ENCODE peak calls at places on chromosomes 3 and 15, in four cellular contexts. V, H, X and O are unnamed samples.

GRCh38 chr15:44598892-44599291 is 61.9 kb downstream of the EIF3J start:
- DNase-seq in H (peak), X (no peak), V (peak), O (no peak)

GRCh38 chr3:169966951-169967915 is 626 bp downstream of the SEC62 start:
- DNase-seq in H (peak), V (peak), X (peak), O (peak)

GRCh38 chr3:106193876-106194275 is 325.1 kb upstream of the CBLB start:
- DNase-seq in H (no peak), X (no peak), V (peak), O (no peak)

GRCh38 chr15:81909229-81910087 is 136.4 kb downstream of the MEX3B start:
- DNase-seq in V (peak), H (no peak), X (no peak), O (no peak)

GRCh38 chr3:161139686-161140085 is 34.5 kb upstream of the B3GALNT1 start:
- DNase-seq in H (no peak), V (no peak), X (no peak), O (no peak)

GRCh38 chr3:173249457-173249856 is 108.4 kb upstream of the SPATA16 start:
- DNase-seq in V (no peak), X (no peak), H (no peak), O (no peak)

GRCh38 chr3:183158552-183159006 is 4.0 kb downstream of the LAMP3 start:
- DNase-seq in H (peak), V (peak), X (no peak), O (no peak)

GRCh38 chr3:56025316-56025715 is 443.0 kb downstream of the ERC2 start:
- DNase-seq in H (no peak), V (no peak), X (no peak), O (no peak)

GRCh38 chr15:31330836-31331235 is 4.2 kb downstream of the KLF13 start:
- DNase-seq in H (no peak), V (no peak), X (no peak), O (no peak)

GRCh38 chr3:151896662-151897012 is 23.2 kb downstream of the SUCNR1 start:
- DNase-seq in V (no peak), H (no peak), X (no peak), O (peak)

GRCh38 chr15:96187916-96188315 is 142.6 kb upstream of the NR2F2 start:
- DNase-seq in X (no peak), V (no peak), H (peak), O (no peak)

GRCh38 chr3:12178091-12178820 is 19.5 kb upstream of the TIMP4 start:
- DNase-seq in V (peak), X (no peak), H (no peak), O (no peak)

GRCh38 chr3:197711973-197712707 is 24.6 kb downstream of the RUBCN start:
- DNase-seq in H (peak), X (peak), V (peak), O (peak)

GRCh38 chr15:82810863-82811421 is 1.5 kb downstream of the WHAMM start:
- DNase-seq in X (no peak), V (no peak), H (peak), O (no peak)

GRCh38 chr15:29044506-29044905 is 158.7 kb downstream of the APBA2 start:
- DNase-seq in X (no peak), H (no peak), V (peak), O (no peak)

GRCh38 chr15:89495638-89496145 is 691 bp downstream of the RHCG start:
- DNase-seq in V (no peak), H (no peak), X (no peak), O (no peak)

GRCh38 chr15:89982315-89983055 is 18.6 kb upstream of the ZNF710 start:
- DNase-seq in V (no peak), X (no peak), H (no peak), O (no peak)

GRCh38 chr3:114411292-114411691 is 117.5 kb downstream of the TIGIT start:
- DNase-seq in X (no peak), V (peak), H (no peak), O (no peak)

GRCh38 chr15:85329561-85330421 is 50.6 kb upstream of the AKAP13 start:
- DNase-seq in V (peak), H (no peak), X (no peak), O (peak)

GRCh38 chr3:56764184-56764583 is 37.6 kb downstream of the ARHGEF3 start:
- DNase-seq in X (no peak), H (no peak), V (no peak), O (no peak)

GRCh38 chr3:115494826-115495225 is 128.5 kb upstream of the GAP43 start:
- DNase-seq in X (no peak), V (no peak), H (no peak), O (no peak)

GRCh38 chr3:135930243-135930642 is 35.3 kb upstream of the PPP2R3A start:
- DNase-seq in X (no peak), V (no peak), H (no peak), O (no peak)

GRCh38 chr15:40984963-40985362 is 31.7 kb downstream of the CHAC1 start:
- DNase-seq in X (no peak), V (peak), H (no peak), O (no peak)

DNA sequence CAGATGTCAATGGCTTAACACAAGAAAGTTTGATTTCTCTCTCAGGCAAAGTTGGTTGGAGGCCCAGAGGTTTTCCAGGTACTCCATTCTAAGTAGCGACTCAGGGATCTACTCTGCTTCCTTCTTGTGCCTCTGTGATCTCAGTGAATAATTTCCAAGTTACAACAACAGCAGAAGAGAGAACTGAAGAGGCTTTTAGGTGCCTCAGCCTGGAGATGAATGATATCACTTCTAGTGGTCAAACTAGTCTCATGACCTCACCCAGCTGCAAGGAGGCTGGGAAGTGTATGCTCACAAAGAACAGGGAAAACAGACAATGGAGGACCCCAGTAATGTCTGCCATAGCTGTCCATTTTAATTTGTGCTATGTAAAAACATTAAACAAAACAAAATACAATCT is 4.6 kb upstream of the PRICKLE2 start:
- DNase-seq in X (no peak), H (no peak), V (peak), O (no peak)
- H3K27ac ChIP-seq in X (no peak), H (no peak), V (no peak), O (no peak)

GRCh38 chr3:168860592-168860991 is 764.9 kb upstream of the GOLIM4 start:
- DNase-seq in V (no peak), H (no peak), X (no peak), O (no peak)

GRCh38 chr3:168858327-168858726 is 762.6 kb upstream of the GOLIM4 start:
- DNase-seq in H (no peak), V (no peak), X (no peak), O (no peak)

GRCh38 chr3:168859574-168859973 is 763.9 kb upstream of the GOLIM4 start:
- DNase-seq in H (no peak), V (no peak), X (no peak), O (no peak)

GRCh38 chr3:168860028-168860427 is 764.3 kb upstream of the GOLIM4 start:
- DNase-seq in H (no peak), X (peak), V (no peak), O (no peak)

GRCh38 chr3:168859143-168859542 is 763.4 kb upstream of the GOLIM4 start:
- DNase-seq in H (no peak), X (peak), V (no peak), O (no peak)
- TF ChIP-seq MAZ in H (no peak), X (no peak), V (no peak), O (no peak)

GRCh38 chr3:123658860-123659221 is 74.0 kb upstream of the HACD2 start:
- DNase-seq in V (no peak), H (no peak), X (no peak), O (no peak)

GRCh38 chr3:123658118-123658859 is 73.4 kb upstream of the HACD2 start:
- DNase-seq in X (no peak), H (no peak), V (peak), O (no peak)

GRCh38 chr3:123661973-123662372 is 77.1 kb upstream of the HACD2 start:
- DNase-seq in X (no peak), V (no peak), H (no peak), O (no peak)

GRCh38 chr3:123660900-123661299 is 76.0 kb upstream of the HACD2 start:
- DNase-seq in V (peak), X (no peak), H (no peak), O (no peak)

DNA sequence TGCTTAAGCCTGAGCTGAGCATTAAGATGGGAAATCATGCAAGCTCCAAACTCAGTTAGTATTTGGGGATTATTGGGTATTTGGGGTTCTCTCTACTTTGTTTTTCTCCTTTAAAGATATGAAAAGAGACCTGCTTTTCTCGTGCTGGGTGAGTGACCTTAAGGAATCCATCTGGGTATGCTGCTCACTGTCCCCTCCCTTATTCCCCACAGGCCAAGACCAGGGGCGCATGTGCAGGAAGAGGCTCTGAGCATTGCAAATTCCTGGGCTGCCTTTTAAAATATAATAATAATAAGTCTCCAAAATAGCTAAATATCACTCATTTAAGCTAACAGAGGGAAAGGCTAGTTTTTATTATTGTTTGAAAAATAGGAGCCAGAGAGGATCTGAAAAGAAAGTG is 75.4 kb upstream of the HACD2 start:
- DNase-seq in H (no peak), X (no peak), V (no peak), O (no peak)
- H3K27ac ChIP-seq in H (no peak), X (no peak), V (peak), O (no peak)

DNA sequence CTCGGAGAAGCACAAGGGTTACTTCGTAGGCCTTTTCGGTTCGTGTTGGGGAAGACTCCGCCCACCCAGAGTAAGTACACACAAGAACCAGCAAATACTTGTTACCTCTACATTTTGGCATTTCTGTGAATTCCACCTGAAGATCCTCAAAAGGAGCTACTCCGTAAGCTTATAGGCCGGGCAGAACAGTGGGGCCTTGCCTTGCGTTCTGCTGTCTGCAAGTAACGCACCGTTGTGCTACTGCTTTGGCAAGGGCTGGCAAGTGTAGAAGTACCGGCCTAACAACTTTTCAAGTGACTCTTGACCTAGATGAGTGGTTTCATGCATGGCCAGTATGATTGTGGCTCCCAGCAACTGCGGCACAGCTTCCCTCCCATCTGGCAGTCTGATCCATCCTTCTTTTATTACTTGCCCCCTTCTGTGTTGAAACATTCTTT is 6.4 kb upstream of the DNAAF4 start:
- DNase-seq in X (no peak), H (no peak), V (no peak), O (no peak)
- TF ChIP-seq MAZ in X (no peak), H (no peak), V (no peak), O (no peak)

GRCh38 chr3:184351511-184352148 is 9.8 kb downstream of the CLCN2 start:
- DNase-seq in V (no peak), H (no peak), X (no peak), O (no peak)
- H3K27ac ChIP-seq in V (no peak), H (no peak), X (no peak), O (no peak)